ENCODE peak calls at places on chromosomes 6 and 20, in seven cellular contexts. G is brain microvascular endothelial cell; V is neural crest cell; L is body of pancreas; R is fibroblast of pulmonary artery; P is CD8-positive, alpha-beta T cell; Y is type B pancreatic cell. J is an unnamed sample.

GRCh38 chr6:26053929-26054658 is 33.1 kb upstream of the HFE start:
- DNase-seq in Y (no peak), P (no peak), R (no peak), L (no peak), V (no peak), G (no peak), J (peak; percentile 16)

GRCh38 chr6:7426447-7427169 is 37.0 kb downstream of the RIOK1 start:
- DNase-seq in L (no peak), V (no peak), Y (no peak), G (no peak), R (no peak), P (no peak), J (no peak)

GRCh38 chr20:37384683-37385174 is 38.8 kb downstream of the SRC start:
- DNase-seq in R (peak; percentile 44), Y (peak; percentile 85), P (peak; percentile 65), V (peak; percentile 76), G (peak; percentile 18), L (peak; percentile 58), J (peak; percentile 38)

GRCh38 chr6:130161627-130162404 is 60.9 kb downstream of the SAMD3 start:
- DNase-seq in L (no peak), R (peak; percentile 29), P (no peak), G (no peak), V (no peak), Y (no peak), J (no peak)

GRCh38 chr20:43914697-43915208 is at the start of gene TOX2:
- DNase-seq in P (peak; percentile 54), R (peak; percentile 49), Y (peak; percentile 75), L (no peak), V (peak; percentile 48), G (no peak), J (peak; percentile 23)

GRCh38 chr20:62350098-62350628 is 16.9 kb downstream of the LAMA5 start:
- DNase-seq in G (no peak), L (no peak), V (no peak), P (peak; percentile 18), R (no peak), Y (no peak), J (peak; percentile 95)

GRCh38 chr20:34017610-34018009 is 23.9 kb downstream of the RALY start:
- DNase-seq in G (peak; percentile 91), L (no peak), V (no peak), P (no peak), Y (no peak), R (peak; percentile 46), J (no peak)

GRCh38 chr20:35742741-35743523 is 872 bp upstream of the RBM39 start:
- DNase-seq in R (no peak), V (no peak), P (no peak), G (no peak), Y (no peak), L (no peak), J (peak; percentile 22)

GRCh38 chr20:44765647-44766367 is 20.1 kb downstream of the KCNK15 start:
- DNase-seq in R (no peak), G (no peak), P (no peak), Y (no peak), V (no peak), L (no peak), J (peak; percentile 84)

GRCh38 chr6:152380993-152381898 is 255.9 kb downstream of the SYNE1 start:
- DNase-seq in V (peak; percentile 20), G (peak; percentile 96), R (peak; percentile 96), P (no peak), L (peak; percentile 73), Y (no peak), J (peak; percentile 50)

GRCh38 chr20:63328026-63328700 is 33.0 kb downstream of the CHRNA4 start:
- DNase-seq in R (no peak), V (no peak), Y (no peak), L (no peak), P (peak; percentile 19), G (no peak), J (no peak)

GRCh38 chr20:54479138-54479906 is 3.9 kb downstream of the DOK5 start:
- DNase-seq in R (no peak), Y (no peak), G (no peak), L (no peak), P (no peak), V (no peak), J (peak; percentile 4)
- TF ChIP-seq CTCF in R (peak; percentile 40), Y (peak; percentile 60), G (peak; percentile 57), L (no peak), P (no peak), V (peak; percentile 50), J (no peak)

DNA sequence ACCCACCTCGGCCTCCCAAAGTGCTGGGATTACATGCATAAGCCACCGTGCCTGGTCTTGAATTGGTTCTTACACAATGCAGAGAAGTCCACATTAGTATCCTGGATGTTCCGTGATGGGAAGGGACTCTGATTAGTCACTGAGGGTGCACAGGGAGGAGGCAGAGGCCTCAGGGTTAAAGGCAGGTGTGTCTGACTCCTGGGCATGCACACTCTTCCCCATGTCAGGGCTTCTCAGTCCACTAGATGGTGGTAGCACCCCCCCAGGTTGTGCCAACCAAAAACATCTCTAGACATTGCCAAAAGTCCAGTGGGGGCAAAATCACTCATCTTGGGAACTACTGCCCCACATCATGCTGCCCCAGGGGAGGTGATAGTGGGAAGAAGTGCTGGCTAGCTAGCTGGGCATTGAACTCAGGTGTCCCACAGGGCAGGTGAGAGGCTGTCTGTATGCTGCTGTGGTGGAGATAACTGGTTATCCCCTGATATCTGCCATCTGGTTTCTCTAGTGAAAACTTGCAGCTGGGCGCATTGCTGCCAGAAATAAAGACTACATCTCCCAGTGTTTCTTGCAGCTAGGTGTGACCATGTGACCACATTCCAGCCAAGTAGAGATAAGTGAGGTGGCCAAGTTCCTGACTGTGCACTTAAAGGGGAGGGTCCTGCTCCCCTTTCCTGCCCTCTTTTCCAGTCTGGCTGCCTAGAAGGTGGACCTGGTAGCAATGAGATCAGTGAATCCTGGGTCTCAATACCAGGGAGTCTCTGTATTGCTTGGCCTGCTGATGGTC is 8.4 kb upstream of the NSFL1C start:
- DNase-seq in G (no peak), Y (no peak), L (no peak), R (no peak), P (no peak), V (no peak), J (peak; percentile 92)
- TF ChIP-seq CTCF in G (peak; percentile 38), Y (no peak), L (no peak), R (no peak), P (no peak), V (no peak), J (no peak)

GRCh38 chr6:122947355-122947754 is 48.7 kb upstream of the CLVS2 start:
- DNase-seq in Y (no peak), L (no peak), V (peak; percentile 23), P (no peak), R (peak; percentile 35), G (peak; percentile 1), J (peak; percentile 47)
- TF ChIP-seq CTCF in Y (peak; percentile 72), L (no peak), V (peak; percentile 65), P (no peak), R (peak; percentile 56), G (peak; percentile 71), J (peak; percentile 59)

DNA sequence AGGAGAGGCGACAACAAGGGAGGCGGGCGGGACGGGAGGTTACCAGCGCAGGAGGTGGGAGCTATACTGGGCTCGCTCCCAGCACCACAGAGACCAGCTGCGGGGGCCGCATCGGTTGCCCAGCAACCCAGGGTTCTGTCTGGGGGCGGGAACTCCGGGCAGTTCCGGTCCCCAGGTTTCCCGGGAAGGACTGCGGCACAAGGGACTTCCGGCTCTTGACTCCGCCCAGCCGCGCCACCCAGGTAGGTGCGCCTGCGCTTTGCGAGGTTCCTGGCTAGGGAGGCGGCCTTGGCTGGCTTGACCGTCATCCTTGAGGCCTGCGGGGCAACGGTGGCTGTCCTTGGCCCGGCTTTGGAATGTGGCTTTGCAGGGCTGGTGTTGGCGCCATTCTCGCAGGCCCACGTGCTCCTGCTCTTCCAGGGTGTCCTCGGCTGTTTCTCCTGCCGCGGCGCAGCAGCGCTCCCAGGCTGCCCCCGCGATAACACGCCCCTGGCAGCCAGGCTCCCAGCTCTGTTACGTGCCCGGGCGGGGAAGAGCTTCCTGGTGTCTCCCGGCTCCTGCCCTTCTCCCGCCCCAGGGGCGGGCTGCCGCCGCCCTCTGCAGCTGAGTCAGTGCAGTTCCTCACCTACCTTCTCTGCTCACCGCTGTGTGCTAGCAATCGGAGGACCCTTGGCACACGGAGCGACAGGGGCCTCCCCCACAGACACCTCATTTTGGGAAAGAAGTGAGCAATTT is at the start of gene RSPH3:
- DNase-seq in P (peak; percentile 82), L (peak; percentile 98), G (peak; percentile 91), R (peak; percentile 93), V (peak; percentile 91), Y (peak; percentile 96), J (peak; percentile 96)
- TF ChIP-seq CTCF in P (no peak), L (no peak), G (peak; percentile 15), R (no peak), V (no peak), Y (peak; percentile 17), J (no peak)

GRCh38 chr20:39106791-39107190 is 144.6 kb downstream of the DHX35 start:
- DNase-seq in P (no peak), Y (no peak), G (no peak), V (no peak), R (no peak), L (no peak), J (no peak)

GRCh38 chr20:39105551-39105950 is 143.4 kb downstream of the DHX35 start:
- DNase-seq in R (no peak), Y (no peak), P (no peak), G (no peak), V (no peak), L (no peak), J (no peak)

GRCh38 chr20:39107741-39108140 is 145.6 kb downstream of the DHX35 start:
- DNase-seq in G (peak; percentile 10), V (no peak), L (no peak), R (peak; percentile 15), P (no peak), Y (no peak), J (no peak)

GRCh38 chr20:39103305-39103704 is 141.2 kb downstream of the DHX35 start:
- DNase-seq in P (no peak), R (no peak), G (no peak), Y (no peak), L (no peak), V (no peak), J (no peak)

DNA sequence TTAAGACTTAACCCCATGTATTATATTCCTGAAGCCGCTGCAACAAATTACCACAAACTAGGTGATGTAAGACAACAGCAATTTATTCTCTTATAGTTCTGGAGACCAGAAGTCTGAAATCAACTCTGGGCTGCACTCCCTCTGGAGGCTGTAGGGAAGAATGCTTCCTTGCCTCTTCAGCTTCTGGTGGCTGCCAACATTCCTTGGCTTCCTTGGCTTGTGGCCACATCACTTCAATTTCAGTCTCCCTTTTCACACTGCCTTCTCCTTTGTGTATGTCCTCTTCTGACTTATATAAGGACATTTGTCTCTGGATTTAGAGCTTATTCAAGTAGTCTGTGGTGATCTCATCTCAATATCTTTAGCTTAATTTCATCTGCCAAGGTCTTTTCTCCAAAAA is 141.6 kb downstream of the DHX35 start:
- DNase-seq in P (no peak), L (no peak), Y (no peak), V (no peak), R (peak; percentile 10), G (no peak), J (no peak)
- TF ChIP-seq CTCF in P (no peak), L (no peak), Y (no peak), V (no peak), R (peak; percentile 10), G (peak; percentile 22), J (no peak)

GRCh38 chr6:8904754-8905153 is 469.4 kb upstream of the SLC35B3 start:
- DNase-seq in V (no peak), L (no peak), G (no peak), R (no peak), Y (no peak), P (no peak), J (peak; percentile 21)
- TF ChIP-seq CTCF in V (peak; percentile 43), L (no peak), G (peak; percentile 12), R (no peak), Y (peak; percentile 58), P (no peak), J (no peak)

J was measured in MCF 10A.